ENCODE peak calls at places on chromosomes 3 and 15, in six cellular contexts. C is left lung, U is AG09319, I is OCI-LY7, O is Calu3, Z is GM06990. J is an unnamed sample.
A peak's percentile ranks its signal among the peaks of the same experiment; 100 is the strongest.

GRCh38 chr15:71596672-71597071 is 213.7 kb upstream of the NR2E3 start:
- DNase-seq in U (peak; percentile 45), Z (no peak), I (no peak), O (no peak), C (peak; percentile 61), J (no peak)

GRCh38 chr15:62591842-62592838 is 427.1 kb upstream of the C2CD4B start:
- DNase-seq in Z (no peak), C (no peak), O (no peak), I (no peak), U (no peak), J (no peak)

GRCh38 chr15:55829826-55830225 is 86.9 kb upstream of the PRTG start:
- DNase-seq in I (no peak), O (no peak), Z (peak; percentile 36), U (no peak), C (no peak), J (no peak)

GRCh38 chr3:1037631-1038030 is 55.2 kb upstream of the CNTN6 start:
- DNase-seq in C (no peak), I (no peak), Z (no peak), O (no peak), U (no peak), J (no peak)

GRCh38 chr3:52810923-52811322 is 16.3 kb downstream of the ITIH3 start:
- DNase-seq in Z (no peak), C (no peak), I (no peak), U (no peak), O (no peak), J (no peak)

GRCh38 chr15:37733628-37734027 is 200.8 kb upstream of the TMCO5A start:
- DNase-seq in C (no peak), O (no peak), U (no peak), I (no peak), Z (no peak), J (no peak)

GRCh38 chr3:146970236-146970635 is 365.1 kb upstream of the PLSCR5 start:
- DNase-seq in I (no peak), Z (no peak), C (no peak), O (no peak), U (no peak), J (no peak)

GRCh38 chr3:114270019-114270418 is 23.8 kb upstream of the TIGIT start:
- DNase-seq in U (no peak), Z (no peak), I (no peak), O (no peak), C (no peak), J (no peak)

GRCh38 chr3:187504435-187504834 is 136.2 kb downstream of the RTP4 start:
- DNase-seq in O (no peak), Z (no peak), C (no peak), I (no peak), U (no peak), J (no peak)

GRCh38 chr3:168091299-168091852 is 4.3 kb downstream of the GOLIM4 start:
- DNase-seq in C (no peak), U (no peak), Z (no peak), O (no peak), I (no peak), J (no peak)

GRCh38 chr15:64859226-64859625 is 17.5 kb downstream of the PLEKHO2 start:
- DNase-seq in Z (no peak), U (no peak), C (no peak), I (no peak), O (no peak), J (no peak)

GRCh38 chr3:185397676-185398075 is 34.7 kb downstream of the MAP3K13 start:
- DNase-seq in Z (no peak), O (no peak), C (no peak), I (no peak), U (no peak), J (no peak)

GRCh38 chr15:42367041-42367440 is 7.7 kb downstream of the CAPN3 start:
- DNase-seq in I (no peak), O (no peak), Z (no peak), C (peak; percentile 56), U (no peak), J (no peak)

DNA sequence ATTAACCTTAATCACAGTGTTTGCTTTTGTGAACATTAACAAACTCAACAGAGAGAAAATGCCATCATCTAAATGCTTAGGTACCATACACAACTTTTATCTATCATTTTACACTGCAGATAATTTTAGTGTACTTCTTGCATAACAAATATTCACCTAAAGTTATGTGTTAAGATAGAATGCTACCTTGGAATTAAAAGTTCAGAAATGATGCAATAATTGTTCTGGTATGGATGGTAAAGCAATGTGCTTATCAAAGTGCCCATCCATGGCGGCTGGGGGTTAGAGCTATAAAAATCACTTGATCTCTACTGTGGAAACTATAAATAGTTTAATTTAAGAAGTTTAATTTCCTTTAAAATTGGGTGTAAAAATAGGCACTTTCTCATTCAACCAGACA is 28.7 kb downstream of the SATB1 start:
- DNase-seq in C (no peak), Z (no peak), U (no peak), O (no peak), I (no peak), J (no peak)
- TF ChIP-seq CTCF in C (no peak), Z (no peak), U (no peak), O (no peak), I (no peak), J (no peak)

DNA sequence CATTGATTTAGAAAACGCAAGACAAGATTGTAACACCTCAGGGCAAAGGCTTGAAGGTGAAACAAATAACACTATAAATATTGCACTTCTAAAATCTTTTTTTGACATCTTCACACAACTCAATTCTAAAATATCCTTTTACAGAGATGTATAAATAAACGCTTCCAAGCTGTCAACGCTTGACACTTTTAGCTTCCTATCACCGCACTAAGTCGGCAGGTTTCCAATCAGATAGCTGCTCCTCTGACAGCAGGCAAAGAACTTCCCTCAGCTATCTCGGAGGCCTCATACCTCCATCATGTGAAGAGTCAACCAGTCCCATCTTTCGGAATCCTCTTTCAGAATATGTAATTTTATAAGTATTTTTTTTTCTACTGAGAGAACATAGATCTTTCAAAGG is 71.0 kb downstream of the PCOLCE2 start:
- DNase-seq in Z (no peak), I (no peak), O (no peak), U (no peak), C (no peak), J (no peak)
- TF ChIP-seq CTCF in Z (no peak), I (no peak), O (no peak), U (no peak), C (no peak), J (no peak)

GRCh38 chr15:81814882-81815455 is 230.8 kb downstream of the MEX3B start:
- DNase-seq in C (no peak), O (no peak), Z (no peak), I (no peak), U (no peak), J (no peak)

GRCh38 chr15:81809543-81809942 is 236.3 kb downstream of the MEX3B start:
- DNase-seq in I (peak; percentile 49), O (peak; percentile 10), U (no peak), C (no peak), Z (no peak), J (no peak)

DNA sequence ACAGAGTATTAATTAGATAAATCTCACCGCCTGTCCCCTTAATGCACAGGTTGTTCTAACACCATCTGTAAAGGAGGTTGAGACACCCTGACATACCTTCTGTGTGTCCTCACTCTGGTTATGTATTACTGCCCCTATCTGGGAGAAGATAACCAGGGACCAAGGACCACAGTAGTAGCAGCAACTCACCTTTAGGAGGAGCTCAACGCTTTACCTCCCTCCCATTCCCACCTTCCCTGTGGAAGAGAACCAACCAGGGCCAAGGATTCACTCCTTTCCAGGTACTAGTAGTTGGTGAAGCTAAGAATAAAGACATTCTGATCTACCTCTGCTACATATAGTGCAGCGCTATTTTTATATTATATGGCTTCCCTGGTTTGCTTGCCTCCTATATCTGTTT is 232.6 kb downstream of the MEX3B start:
- DNase-seq in C (no peak), I (no peak), O (no peak), U (no peak), Z (no peak), J (no peak)
- TF ChIP-seq CTCF in C (no peak), I (peak; percentile 60), O (no peak), U (no peak), Z (peak; percentile 29), J (peak; percentile 4)

GRCh38 chr15:73991260-73991659 is 835 bp downstream of the STOML1 start:
- DNase-seq in C (peak; percentile 73), O (no peak), Z (no peak), U (no peak), I (no peak), J (no peak)

GRCh38 chr15:73993211-73993994 is 1.1 kb upstream of the PML start:
- DNase-seq in I (no peak), Z (no peak), O (no peak), C (no peak), U (no peak), J (no peak)

GRCh38 chr15:73990250-73991005 is 1.7 kb downstream of the STOML1 start:
- DNase-seq in O (no peak), I (no peak), Z (no peak), C (no peak), U (no peak), J (no peak)

GRCh38 chr15:73992594-73992898 is 451 bp upstream of the STOML1 start:
- DNase-seq in C (no peak), O (no peak), U (no peak), I (no peak), Z (no peak), J (no peak)

GRCh38 chr15:73991726-73992593 is at the start of gene STOML1:
- DNase-seq in O (peak; percentile 99), Z (peak; percentile 98), U (peak; percentile 82), I (peak; percentile 95), C (peak; percentile 93), J (peak; percentile 95)
- TF ChIP-seq CTCF in O (peak; percentile 95), Z (peak; percentile 82), U (peak; percentile 64), I (peak; percentile 85), C (peak; percentile 90), J (peak; percentile 91)

GRCh38 chr3:39705351-39705900 is 104.0 kb upstream of the MYRIP start:
- DNase-seq in C (no peak), U (peak; percentile 59), O (no peak), I (no peak), Z (no peak), J (no peak)

GRCh38 chr3:39712413-39713048 is 96.9 kb upstream of the MYRIP start:
- DNase-seq in O (no peak), C (no peak), I (no peak), Z (no peak), U (no peak), J (no peak)

DNA sequence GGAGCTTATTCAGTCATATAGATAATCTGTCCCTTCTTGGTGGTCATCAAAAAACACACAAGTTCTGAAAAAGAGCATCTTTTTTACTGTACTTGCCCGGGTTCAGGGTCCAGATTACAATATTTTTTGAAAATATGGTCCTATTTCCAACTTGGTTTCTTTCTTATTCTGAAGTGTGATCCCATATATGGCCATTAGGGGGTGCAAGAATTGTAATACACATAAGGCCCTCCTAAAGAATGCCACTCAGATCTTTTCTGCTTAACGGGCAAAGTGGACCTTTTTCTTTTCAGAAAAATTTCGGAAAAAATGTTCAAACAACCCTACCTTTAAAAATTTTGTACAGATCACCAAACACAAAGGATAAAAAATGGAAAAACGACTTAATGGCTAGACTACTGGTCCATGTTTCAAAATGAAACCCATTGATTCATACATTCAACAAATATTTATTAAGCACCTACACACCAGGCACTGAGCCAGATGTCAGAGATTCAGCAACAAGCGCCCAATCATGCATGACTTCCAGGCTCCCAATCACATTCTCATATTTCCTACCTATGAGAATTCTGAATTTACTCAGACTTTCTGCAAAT is 102.0 kb upstream of the MYRIP start:
- DNase-seq in C (no peak), O (peak; percentile 32), Z (no peak), I (peak; percentile 38), U (peak; percentile 10), J (peak; percentile 45)
- TF ChIP-seq CTCF in C (peak; percentile 65), O (no peak), Z (peak; percentile 70), I (peak; percentile 89), U (peak; percentile 56), J (peak; percentile 42)

J was measured in GM10248.